ENCODE peak calls at places on chromosomes 7 and 10, in four cellular contexts. K, M, D and J are unnamed samples.

GRCh38 chr10:77787440-77787839 is 139.1 kb downstream of the DLG5 start:
- DNase-seq in K (no peak), M (no peak), D (no peak), J (no peak)

GRCh38 chr10:33334839-33335549 is 527 bp upstream of the NRP1 start:
- DNase-seq in K (peak; percentile 91), M (peak; percentile 84), D (peak; percentile 22), J (peak; percentile 91)

GRCh38 chr10:89332718-89333281 is 5.0 kb downstream of the IFIT3 start:
- DNase-seq in K (no peak), M (no peak), D (peak; percentile 30), J (no peak)

GRCh38 chr7:767580-767940 is 40.5 kb upstream of the PRKAR1B start:
- DNase-seq in K (no peak), M (no peak), D (no peak), J (peak; percentile 37)

GRCh38 chr7:135197343-135197742 is 14.0 kb downstream of the WDR91 start:
- DNase-seq in K (no peak), M (no peak), D (no peak), J (no peak)

GRCh38 chr10:132360766-132361447 is 28.9 kb downstream of the LRRC27 start:
- DNase-seq in K (no peak), M (no peak), D (no peak), J (no peak)

GRCh38 chr7:98674881-98675280 is 57.8 kb downstream of the NPTX2 start:
- DNase-seq in K (no peak), M (no peak), D (no peak), J (no peak)

GRCh38 chr10:97127507-97127906 is 58.3 kb downstream of the SLIT1 start:
- DNase-seq in K (no peak), M (no peak), D (no peak), J (no peak)

GRCh38 chr7:123410273-123410928 is 124.0 kb downstream of the IQUB start:
- DNase-seq in K (peak; percentile 67), M (peak; percentile 59), D (no peak), J (peak; percentile 93)

GRCh38 chr10:2968401-2968800 is 98.9 kb upstream of the PFKP start:
- DNase-seq in K (peak; percentile 65), M (peak; percentile 85), D (no peak), J (no peak)

GRCh38 chr7:5497158-5498103 is 73.8 kb upstream of the TNRC18 start:
- DNase-seq in K (no peak), M (no peak), D (no peak), J (no peak)

GRCh38 chr7:5494320-5494682 is 70.7 kb upstream of the TNRC18 start:
- DNase-seq in K (no peak), M (no peak), D (no peak), J (no peak)

GRCh38 chr7:5492249-5493020 is 68.8 kb upstream of the TNRC18 start:
- DNase-seq in K (no peak), M (no peak), D (no peak), J (no peak)

GRCh38 chr7:5495581-5496375 is 72.1 kb upstream of the TNRC18 start:
- DNase-seq in K (no peak), M (no peak), D (no peak), J (no peak)

DNA sequence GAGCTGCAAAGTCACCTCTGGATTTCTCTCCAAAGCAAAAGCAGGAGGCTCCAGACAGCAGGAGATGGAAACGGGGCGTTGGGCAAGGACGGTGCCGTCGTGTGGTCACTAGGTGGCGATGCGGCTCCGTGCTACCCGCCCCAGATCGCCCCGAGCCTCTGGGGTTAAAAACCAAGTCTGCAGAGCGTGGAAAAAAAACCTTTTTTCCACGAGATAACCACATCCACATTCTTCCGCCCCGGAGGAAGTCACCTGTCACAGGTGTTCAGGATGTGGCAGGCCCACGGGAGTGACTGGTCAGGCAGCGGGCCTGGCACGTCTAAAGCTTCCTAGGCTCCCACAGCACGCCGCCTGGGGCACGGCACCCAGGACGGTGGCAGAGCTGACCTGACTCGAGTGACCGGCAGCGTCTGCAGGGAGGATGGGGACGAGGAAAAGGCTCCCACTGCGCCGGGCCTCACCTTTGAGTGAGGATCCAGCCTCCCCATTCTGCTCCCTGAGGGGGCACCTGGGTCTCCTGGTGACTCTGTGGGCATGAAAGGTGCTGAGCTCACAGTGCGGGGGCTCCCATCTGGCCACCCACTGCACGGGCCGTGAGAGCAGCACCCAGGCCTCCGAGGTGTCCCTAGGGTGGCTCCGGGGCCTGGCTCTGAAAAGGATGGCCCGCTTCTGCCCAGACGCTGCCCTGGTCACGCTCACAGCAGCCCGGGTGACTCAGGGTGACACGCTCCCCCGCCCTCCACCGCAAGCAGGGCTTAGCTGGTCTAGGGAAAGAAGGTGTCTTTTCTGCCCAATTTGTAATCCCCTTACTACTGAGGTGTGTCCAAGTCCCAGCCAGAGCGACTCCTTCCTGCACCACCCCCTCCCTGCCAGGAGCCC is 71.3 kb upstream of the TNRC18 start:
- DNase-seq in K (no peak), M (peak; percentile 39), D (peak; percentile 83), J (peak; percentile 82)
- H3K4me3 ChIP-seq in K (no peak overlapping the region), M (no peak overlapping the region), D (peak overlapping the region; percentile 38), J (no peak overlapping the region)

DNA sequence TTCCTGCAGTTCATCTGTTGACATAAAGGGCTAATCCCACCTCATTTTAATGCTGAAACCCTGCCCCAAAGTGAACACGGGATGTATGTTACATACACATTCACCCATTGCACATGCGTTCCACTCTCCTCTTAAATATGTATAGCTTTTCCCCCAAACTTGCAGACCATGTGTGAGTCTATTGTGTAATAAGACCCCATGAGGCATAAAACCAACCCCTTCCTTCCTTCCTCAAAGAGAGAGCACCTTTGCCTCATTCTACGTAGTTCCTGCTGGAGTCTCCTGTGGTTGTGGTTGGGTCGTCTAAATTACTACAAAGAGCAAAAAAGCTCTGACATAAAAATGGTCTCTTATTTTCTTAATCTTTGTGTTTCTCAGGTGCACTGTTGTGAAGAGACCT is 345.7 kb upstream of the KLF6 start:
- DNase-seq in K (no peak), M (no peak), D (no peak), J (no peak)
- H3K4me3 ChIP-seq in K (no peak overlapping the region), M (no peak overlapping the region), D (no peak overlapping the region), J (no peak overlapping the region)

GRCh38 chr10:71766717-71767419 is 6.5 kb downstream of the VSIR start:
- DNase-seq in K (peak; percentile 63), M (peak; percentile 97), D (no peak), J (peak; percentile 93)
- H3K4me3 ChIP-seq in K (no peak overlapping the region), M (no peak overlapping the region), D (no peak overlapping the region), J (no peak overlapping the region)

DNA sequence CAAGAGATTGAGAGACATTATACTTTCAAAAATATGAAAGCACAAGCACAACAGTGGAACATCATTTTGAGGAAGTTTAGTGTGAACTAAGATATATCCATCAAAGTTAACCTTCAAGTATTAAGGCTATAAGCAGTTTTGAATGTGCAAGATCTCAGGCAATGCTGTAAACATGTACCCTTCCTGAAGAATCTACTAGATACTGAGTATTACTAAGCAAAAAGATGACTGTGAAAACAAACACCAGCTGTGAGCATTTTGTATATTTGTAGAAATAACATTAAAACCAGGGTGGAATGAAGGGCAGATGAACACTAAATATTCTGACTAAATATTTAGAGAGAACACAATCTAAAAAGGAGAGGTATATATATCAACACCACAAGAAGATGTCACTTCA is 41.3 kb upstream of the ADRA2A start:
- DNase-seq in K (no peak), M (no peak), D (no peak), J (peak; percentile 7)
- H3K4me3 ChIP-seq in K (no peak overlapping the region), M (no peak overlapping the region), D (no peak overlapping the region), J (no peak overlapping the region)

GRCh38 chr10:22580711-22581110 is 133.7 kb downstream of the PIP4K2A start:
- DNase-seq in K (no peak), M (no peak), D (no peak), J (no peak)
- H3K4me3 ChIP-seq in K (no peak overlapping the region), M (no peak overlapping the region), D (no peak overlapping the region), J (no peak overlapping the region)

GRCh38 chr10:36608251-36608650 is 517.1 kb upstream of the ANKRD30A start:
- DNase-seq in K (peak; percentile 31), M (peak; percentile 68), D (no peak), J (peak; percentile 75)

GRCh38 chr10:36608866-36609265 is 516.5 kb upstream of the ANKRD30A start:
- DNase-seq in K (no peak), M (peak; percentile 26), D (no peak), J (peak; percentile 27)

GRCh38 chr10:36612436-36612835 is 513.0 kb upstream of the ANKRD30A start:
- DNase-seq in K (no peak), M (no peak), D (no peak), J (no peak)
- H3K4me3 ChIP-seq in K (no peak overlapping the region), M (no peak overlapping the region), D (no peak overlapping the region), J (no peak overlapping the region)

GRCh38 chr10:73593110-73593509 is 2.0 kb upstream of the USP54 start:
- DNase-seq in K (no peak), M (no peak), D (no peak), J (no peak)

GRCh38 chr10:73591935-73592699 is 975 bp upstream of the USP54 start:
- DNase-seq in K (no peak), M (peak; percentile 46), D (no peak), J (peak; percentile 64)

GRCh38 chr10:73589538-73590126 is 1.5 kb downstream of the USP54 start:
- DNase-seq in K (no peak), M (peak; percentile 12), D (no peak), J (peak; percentile 57)

GRCh38 chr10:73591578-73591902 is 398 bp upstream of the USP54 start:
- DNase-seq in K (no peak), M (no peak), D (no peak), J (no peak)

DNA sequence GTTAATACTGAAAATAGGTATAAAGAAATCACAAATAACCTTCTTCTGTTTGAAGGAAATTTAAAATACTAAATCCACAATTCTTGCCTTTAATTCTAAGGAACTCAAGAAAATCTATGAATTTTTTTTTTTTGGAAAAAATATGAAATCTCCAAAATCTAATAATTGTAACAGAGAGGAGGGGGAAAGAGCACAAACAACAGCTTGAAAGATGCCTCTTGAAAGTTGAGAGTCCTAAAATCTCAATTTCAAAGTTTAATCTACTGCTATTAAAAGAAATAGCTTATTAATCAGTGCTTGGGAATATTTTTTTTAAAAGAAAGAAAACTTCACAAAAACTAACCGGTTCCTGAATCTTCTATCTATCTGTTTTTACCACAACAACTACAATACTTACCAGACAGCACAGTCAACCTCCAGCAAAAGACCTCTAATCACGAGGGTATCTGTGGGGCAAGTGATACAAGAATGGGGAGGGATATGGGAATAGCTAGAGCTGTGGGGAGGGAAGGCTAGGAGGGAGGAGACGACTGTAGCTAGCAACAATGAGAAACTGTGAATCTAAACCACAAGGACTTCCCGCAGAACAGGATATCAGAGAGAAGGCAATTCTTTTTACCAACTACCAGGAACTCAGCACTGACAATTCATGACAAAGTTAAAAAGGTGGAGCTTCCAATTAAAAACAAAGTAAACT is at the start of gene USP54:
- DNase-seq in K (no peak), M (peak; percentile 88), D (no peak), J (peak; percentile 79)
- H3K4me3 ChIP-seq in K (no peak within 1 kb of the TSS), M (peak within 1 kb of the TSS; percentile 26), D (no peak within 1 kb of the TSS), J (peak within 1 kb of the TSS; percentile 28)

GRCh38 chr7:45001826-45002225 is 1.8 kb downstream of the CCM2 start:
- DNase-seq in K (no peak), M (no peak), D (no peak), J (no peak)
- H3K4me3 ChIP-seq in K (no peak overlapping the region), M (peak overlapping the region; percentile 93), D (peak overlapping the region; percentile 94), J (peak overlapping the region; percentile 69)